ENCODE peak calls at places on chromosome 4, in four cellular contexts. D is NCI-H1436, A is naive B cell, W is SK-N-MC. P is an unnamed sample.

GRCh38 chr4:123974419-123975105 is 578.0 kb downstream of the SPRY1 start:
- DNase-seq in D (no peak), A (no peak), W (peak; percentile 90), P (no peak)

GRCh38 chr4:2172627-2173231 is 69.2 kb downstream of the HAUS3 start:
- DNase-seq in D (no peak), A (no peak), W (no peak), P (no peak)

GRCh38 chr4:95889662-95890061 is 49.8 kb downstream of the PDHA2 start:
- DNase-seq in D (no peak), A (no peak), W (no peak), P (no peak)

GRCh38 chr4:80202784-80203553 is 5.7 kb downstream of the PRDM8 start:
- DNase-seq in D (no peak), A (peak; percentile 59), W (no peak), P (no peak)

GRCh38 chr4:84632092-84632491 is 49.2 kb downstream of the CDS1 start:
- DNase-seq in D (no peak), A (no peak), W (no peak), P (no peak)

GRCh38 chr4:7824218-7824617 is 115.4 kb downstream of the AFAP1 start:
- DNase-seq in D (no peak), A (no peak), W (no peak), P (no peak)

GRCh38 chr4:147910315-147910714 is 178.4 kb downstream of the ARHGAP10 start:
- DNase-seq in D (no peak), A (no peak), W (no peak), P (no peak)

GRCh38 chr4:81207793-81208192 is 7.2 kb downstream of the PRKG2 start:
- DNase-seq in D (no peak), A (no peak), W (peak; percentile 93), P (peak; percentile 38)

GRCh38 chr4:119597377-119597776 is 31.2 kb downstream of the PDE5A start:
- DNase-seq in D (no peak), A (no peak), W (no peak), P (no peak)

GRCh38 chr4:109846395-109847098 is 1.4 kb upstream of the LRIT3 start:
- DNase-seq in D (no peak), A (no peak), W (peak; percentile 65), P (no peak)

GRCh38 chr4:133800966-133801365 is 400.6 kb downstream of the PABPC4L start:
- DNase-seq in D (no peak), A (no peak), W (no peak), P (no peak)